ENCODE peak calls at places on chromosomes 13 and 19, in eight cellular contexts. R is RWPE1; F is activated T-cell treated with anti-CD3 and anti-CD28 coated beads, Interleukin-2, amount 50 U/mL, for 72 hours; Z is SW 1271; G is lower lobe of right lung; Q is activated naive CD4-positive, alpha-beta T cell treated with anti-CD3 and anti-CD28 coated beads for 36 hours; A is activated CD4-positive, alpha-beta memory T cell treated with anti-CD3 and anti-CD28 coated beads, Interleukin-2, amount 10 ng/mL, durations not matched to agents 7 days and 5 days; J is CD8-positive, alpha-beta T cell. W is an unnamed sample.

GRCh38 chr13:46797468-46798237 is 692 bp upstream of the ESD start:
- DNase-seq in R (no peak), F (no peak), Z (no peak), G (no peak), Q (no peak), A (no peak), J (no peak), W (no peak)

GRCh38 chr13:43269037-43269476 is 245.7 kb downstream of the DNAJC15 start:
- DNase-seq in R (peak), F (no peak), Z (no peak), G (no peak), Q (no peak), A (no peak), J (no peak), W (no peak)

GRCh38 chr13:72689181-72689696 is 38.2 kb downstream of the MZT1 start:
- DNase-seq in R (no peak), F (no peak), Z (no peak), G (no peak), Q (no peak), A (no peak), J (no peak), W (no peak)

GRCh38 chr19:48556163-48556562 is 4.2 kb downstream of the SULT2B1 start:
- DNase-seq in R (peak), F (no peak), Z (no peak), G (no peak), Q (no peak), A (no peak), J (no peak), W (no peak)

GRCh38 chr19:334296-335071 is 10.1 kb downstream of the MIER2 start:
- DNase-seq in R (no peak), F (no peak), Z (no peak), G (no peak), Q (no peak), A (no peak), J (no peak), W (no peak)

GRCh38 chr19:38877781-38878574 is at the start of gene RINL:
- DNase-seq in R (no peak), F (peak), Z (no peak), G (peak), Q (peak), A (peak), J (no peak), W (peak)

GRCh38 chr19:28489126-28489660 is 723.8 kb downstream of the UQCRFS1 start:
- DNase-seq in R (no peak), F (no peak), Z (no peak), G (no peak), Q (no peak), A (no peak), J (no peak), W (no peak)

GRCh38 chr13:108365255-108365654 is 95.7 kb downstream of the TNFSF13B start:
- DNase-seq in R (no peak), F (no peak), Z (no peak), G (no peak), Q (no peak), A (no peak), J (no peak), W (no peak)

GRCh38 chr13:97339019-97339988 is 94.7 kb upstream of the RAP2A start:
- DNase-seq in R (no peak), F (no peak), Z (no peak), G (no peak), Q (no peak), A (no peak), J (no peak), W (no peak)

GRCh38 chr13:97224544-97225324 is 2.6 kb downstream of the MBNL2 start:
- DNase-seq in R (peak), F (peak), Z (no peak), G (no peak), Q (no peak), A (peak), J (no peak), W (no peak)

GRCh38 chr13:65112123-65113075 is 2117.7 kb downstream of the PCDH9 start:
- DNase-seq in R (no peak), F (no peak), Z (peak), G (no peak), Q (no peak), A (no peak), J (no peak), W (no peak)

GRCh38 chr13:86051134-86052103 is 252.2 kb upstream of the SLITRK6 start:
- DNase-seq in R (peak), F (no peak), Z (no peak), G (no peak), Q (no peak), A (no peak), J (no peak), W (no peak)

GRCh38 chr13:38637576-38637975 is 49.3 kb upstream of the FREM2 start:
- DNase-seq in R (no peak), F (no peak), Z (no peak), G (no peak), Q (no peak), A (no peak), J (no peak), W (no peak)

GRCh38 chr19:7272856-7273578 is 21.2 kb downstream of the INSR start:
- DNase-seq in R (no peak), F (no peak), Z (no peak), G (no peak), Q (no peak), A (no peak), J (no peak), W (no peak)

GRCh38 chr13:94345374-94346195 is 133.9 kb downstream of the DCT start:
- DNase-seq in R (peak), F (no peak), Z (no peak), G (no peak), Q (no peak), A (no peak), J (no peak), W (no peak)

GRCh38 chr13:85728831-85729230 is 70.4 kb downstream of the SLITRK6 start:
- DNase-seq in R (no peak), F (no peak), Z (no peak), G (no peak), Q (no peak), A (no peak), J (no peak), W (no peak)

GRCh38 chr19:35703343-35703742 is 1.0 kb upstream of the ZBTB32 start:
- DNase-seq in R (no peak), F (no peak), Z (no peak), G (no peak), Q (no peak), A (no peak), J (no peak), W (no peak)

GRCh38 chr19:49362048-49362925 is at the start of gene TEAD2:
- DNase-seq in R (peak), F (peak), Z (no peak), G (peak), Q (no peak), A (no peak), J (no peak), W (no peak)

GRCh38 chr13:111219306-111219705 is 101.1 kb upstream of the TEX29 start:
- DNase-seq in R (no peak), F (no peak), Z (no peak), G (no peak), Q (no peak), A (no peak), J (no peak), W (no peak)

GRCh38 chr19:4391701-4392543 is 8.4 kb downstream of the SH3GL1 start:
- DNase-seq in R (no peak), F (no peak), Z (no peak), G (no peak), Q (no peak), A (no peak), J (no peak), W (no peak)

GRCh38 chr13:27170221-27170520 is 1.4 kb downstream of the USP12 start:
- DNase-seq in R (peak), F (no peak), Z (no peak), G (no peak), Q (no peak), A (no peak), J (no peak), W (no peak)